ENCODE peak calls at places on chromosomes 3 and 15, in seven cellular contexts. Q is gastrocnemius medialis; X is endodermal cell; O is CD8-positive, alpha-beta memory T cell; R is fibroblast of pulmonary artery; J is neuronal stem cell; F is Peyer's patch. P is an unnamed sample.

GRCh38 chr3:133928903-133929607 is 33.4 kb upstream of the RAB6B start:
- DNase-seq in Q (no peak), F (peak; percentile 13), J (no peak), X (peak; percentile 31), O (no peak), R (no peak), P (no peak)

GRCh38 chr3:183193762-183194701 is 31.5 kb upstream of the LAMP3 start:
- DNase-seq in R (no peak), J (no peak), F (no peak), Q (no peak), X (no peak), O (no peak), P (peak; percentile 94)

GRCh38 chr3:99703535-99703934 is 65.1 kb downstream of the COL8A1 start:
- DNase-seq in J (no peak), F (no peak), X (no peak), Q (no peak), R (no peak), O (no peak), P (no peak)

GRCh38 chr15:32993285-32993684 is 201.2 kb downstream of the FMN1 start:
- DNase-seq in Q (no peak), F (no peak), R (peak; percentile 31), X (no peak), J (no peak), O (no peak), P (no peak)

GRCh38 chr3:128080323-128080898 is 28.2 kb downstream of the SEC61A1 start:
- DNase-seq in F (no peak), J (no peak), Q (no peak), X (peak; percentile 12), O (no peak), R (peak; percentile 70), P (no peak)

GRCh38 chr3:46934067-46934466 is 42.5 kb downstream of the CCDC12 start:
- DNase-seq in F (no peak), R (no peak), Q (peak; percentile 14), O (no peak), X (no peak), J (no peak), P (no peak)

GRCh38 chr3:66500575-66501482 is at the start of gene LRIG1:
- DNase-seq in J (peak; percentile 99), F (peak; percentile 97), X (peak; percentile 100), Q (peak; percentile 99), O (peak; percentile 97), R (peak; percentile 98), P (peak; percentile 94)

GRCh38 chr3:129708328-129708861 is 101.9 kb upstream of the PLXND1 start:
- DNase-seq in J (no peak), X (no peak), O (no peak), R (no peak), F (no peak), Q (no peak), P (no peak)

GRCh38 chr15:90571063-90571541 is 41.4 kb downstream of the CRTC3 start:
- DNase-seq in O (no peak), F (no peak), Q (peak; percentile 82), X (no peak), R (no peak), J (no peak), P (peak; percentile 69)

GRCh38 chr3:171354049-171354705 is 106.0 kb downstream of the TNIK start:
- DNase-seq in Q (no peak), O (no peak), F (no peak), X (no peak), J (no peak), R (no peak), P (no peak)

GRCh38 chr3:122067588-122068240 is 12.6 kb downstream of the CD86 start:
- DNase-seq in Q (no peak), O (no peak), R (no peak), X (no peak), J (no peak), F (no peak), P (no peak)

GRCh38 chr3:136728918-136729317 is 23.3 kb downstream of the STAG1 start:
- DNase-seq in Q (no peak), J (no peak), X (peak; percentile 58), F (no peak), R (peak; percentile 60), O (peak; percentile 14), P (no peak)

GRCh38 chr3:81425198-81425868 is 336.1 kb downstream of the GBE1 start:
- DNase-seq in J (no peak), X (peak; percentile 52), O (no peak), F (no peak), R (peak; percentile 82), Q (no peak), P (no peak)

GRCh38 chr3:39299279-39299678 is 19.4 kb upstream of the CX3CR1 start:
- DNase-seq in O (no peak), J (no peak), R (no peak), F (no peak), Q (no peak), X (no peak), P (no peak)

GRCh38 chr15:43518073-43518761 is 809 bp downstream of the MAP1A start:
- DNase-seq in O (no peak), Q (no peak), R (peak; percentile 22), J (no peak), F (no peak), X (peak; percentile 80), P (no peak)

GRCh38 chr15:74336061-74337005 is 31.1 kb downstream of the CYP11A1 start:
- DNase-seq in F (no peak), X (no peak), O (no peak), J (no peak), Q (peak; percentile 2), R (peak; percentile 35), P (no peak)

GRCh38 chr3:129415378-129415777 is 13.1 kb downstream of the EFCAB12 start:
- DNase-seq in O (no peak), J (no peak), X (peak; percentile 5), F (no peak), R (no peak), Q (no peak), P (no peak)

GRCh38 chr3:151412989-151413388 is 28.4 kb upstream of the P2RY12 start:
- DNase-seq in X (peak; percentile 74), O (no peak), F (no peak), R (no peak), J (no peak), Q (no peak), P (no peak)

GRCh38 chr3:148792540-148792939 is 35.1 kb upstream of the CPB1 start:
- DNase-seq in R (no peak), X (no peak), Q (no peak), O (no peak), F (no peak), J (no peak), P (no peak)

GRCh38 chr3:187150599-187150998 is 11.3 kb upstream of the RPL39L start:
- DNase-seq in J (no peak), O (peak; percentile 48), R (no peak), F (peak; percentile 70), X (peak; percentile 79), Q (no peak), P (no peak)

GRCh38 chr15:57060799-57061198 is 142.4 kb downstream of the TCF12 start:
- DNase-seq in Q (no peak), R (peak; percentile 69), J (no peak), F (no peak), O (no peak), X (no peak), P (no peak)

GRCh38 chr3:125694761-125695294 is 99.5 kb upstream of the OSBPL11 start:
- DNase-seq in R (no peak), J (no peak), Q (no peak), X (no peak), F (no peak), O (no peak), P (no peak)

GRCh38 chr15:73075151-73075859 is 23.0 kb downstream of the NEO1 start:
- DNase-seq in X (no peak), J (no peak), O (no peak), F (no peak), Q (no peak), R (no peak), P (no peak)

GRCh38 chr15:31337352-31338031 is 10.9 kb downstream of the KLF13 start:
- DNase-seq in X (no peak), F (no peak), Q (no peak), O (no peak), R (no peak), J (no peak), P (no peak)

GRCh38 chr15:98416222-98416835 is 232.0 kb upstream of the IGF1R start:
- DNase-seq in R (no peak), J (no peak), F (no peak), X (peak; percentile 57), O (no peak), Q (no peak), P (no peak)

GRCh38 chr15:70722266-70723123 is 40.9 kb downstream of the UACA start:
- DNase-seq in J (no peak), F (no peak), X (no peak), Q (no peak), R (peak; percentile 85), O (peak; percentile 15), P (no peak)

GRCh38 chr15:34582461-34583357 is 742 bp downstream of the GOLGA8B start:
- DNase-seq in R (peak; percentile 14), F (peak; percentile 32), J (peak; percentile 23), Q (no peak), X (peak; percentile 74), O (peak; percentile 19), P (no peak)

GRCh38 chr3:4986175-4986610 is 7.0 kb downstream of the BHLHE40 start:
- DNase-seq in F (no peak), Q (no peak), O (no peak), R (peak; percentile 58), X (no peak), J (no peak), P (no peak)
- H3K4me3 ChIP-seq in F (peak overlapping the region; percentile 58), Q (peak overlapping the region; percentile 55), O (peak overlapping the region; percentile 57), R (no peak overlapping the region), X (peak overlapping the region; percentile 79), J (no peak overlapping the region), P (no peak overlapping the region)

GRCh38 chr3:59451800-59452741 is 402.2 kb upstream of the CFAP20DC start:
- DNase-seq in O (peak; percentile 25), Q (no peak), F (no peak), R (no peak), J (no peak), X (no peak), P (no peak)
- H3K4me3 ChIP-seq in O (peak overlapping the region; percentile 31), Q (no peak overlapping the region), F (no peak overlapping the region), R (no peak overlapping the region), J (no peak overlapping the region), X (no peak overlapping the region), P (no peak overlapping the region)

DNA sequence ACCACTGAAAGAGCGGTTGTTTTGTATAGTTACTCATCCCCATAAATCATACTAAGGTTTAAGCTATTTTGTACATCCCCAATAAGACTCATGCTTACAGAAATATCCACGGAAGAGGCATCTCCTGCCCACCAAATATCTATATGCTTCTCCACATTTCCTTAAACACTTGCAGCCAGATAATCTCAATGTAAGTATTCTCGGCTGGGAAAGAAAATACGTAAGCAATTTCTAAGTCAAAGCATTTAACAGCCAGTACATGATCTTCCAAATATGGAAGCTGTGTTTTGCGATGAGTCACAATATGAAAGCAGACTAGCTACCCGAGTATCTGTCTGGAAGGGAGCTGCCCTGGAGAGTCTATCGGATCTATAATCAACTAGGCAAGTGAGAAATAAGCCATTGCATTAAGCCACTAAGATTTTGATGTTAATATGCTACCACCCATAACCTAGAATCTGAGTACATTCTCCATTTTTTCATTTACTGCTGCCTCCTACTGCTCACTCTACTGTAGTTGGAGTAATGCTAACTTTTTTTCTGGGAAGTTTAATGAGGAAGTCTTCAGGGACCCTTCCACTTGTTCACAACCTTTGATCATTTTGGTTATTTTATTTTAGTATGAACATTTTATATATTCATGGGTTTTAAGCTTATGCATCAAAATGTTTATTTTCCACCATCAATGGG is 26.9 kb upstream of the ZMAT3 start:
- DNase-seq in F (no peak), Q (no peak), R (peak; percentile 39), J (no peak), O (no peak), X (no peak), P (no peak)
- H3K4me3 ChIP-seq in F (no peak overlapping the region), Q (no peak overlapping the region), R (no peak overlapping the region), J (no peak overlapping the region), O (no peak overlapping the region), X (no peak overlapping the region), P (no peak overlapping the region)

GRCh38 chr3:31530039-31530983 is 2.4 kb upstream of the STT3B start:
- DNase-seq in F (no peak), O (no peak), X (no peak), J (no peak), R (no peak), Q (no peak), P (no peak)
- H3K4me3 ChIP-seq in F (no peak overlapping the region), O (no peak overlapping the region), X (peak overlapping the region; percentile 98), J (no peak overlapping the region), R (peak overlapping the region; percentile 66), Q (peak overlapping the region; percentile 94), P (peak overlapping the region; percentile 80)

P was measured in LNCaP clone FGC.